ENCODE peak calls at places on chromosomes 16 and 17, in seven cellular contexts. L is trophoblast cell, N is neuronal stem cell, S is IMR-90, H is H9, E is H1, J is mesenchymal stem cell. Z is an unnamed sample.

GRCh38 chr17:4708436-4708835 is 2.0 kb upstream of the ARRB2 start:
- DNase-seq in L (peak; percentile 36), N (no peak), S (no peak), H (peak; percentile 74), E (peak; percentile 64), J (peak; percentile 19), Z (peak; percentile 46)

GRCh38 chr17:72191901-72192300 is 71.1 kb downstream of the SOX9 start:
- DNase-seq in L (no peak), N (no peak), S (no peak), H (no peak), E (no peak), J (no peak), Z (no peak)

GRCh38 chr16:12899529-12900168 is 1.7 kb upstream of the SHISA9 start:
- DNase-seq in L (peak; percentile 12), N (no peak), S (no peak), H (no peak), E (no peak), J (no peak), Z (no peak)

GRCh38 chr17:56213031-56213430 is 59.8 kb downstream of the ANKFN1 start:
- DNase-seq in L (no peak), N (no peak), S (peak; percentile 10), H (no peak), E (no peak), J (no peak), Z (no peak)

GRCh38 chr17:74467221-74467951 is 952 bp downstream of the CD300A start:
- DNase-seq in L (peak; percentile 14), N (no peak), S (no peak), H (peak; percentile 40), E (no peak), J (no peak), Z (no peak)

GRCh38 chr17:46020023-46020735 is 21.1 kb downstream of the STH start:
- DNase-seq in L (peak; percentile 14), N (no peak), S (no peak), H (no peak), E (no peak), J (no peak), Z (no peak)

GRCh38 chr16:6193718-6194117 is 1096.1 kb upstream of the EEF2KMT start:
- DNase-seq in L (peak; percentile 32), N (peak; percentile 72), S (no peak), H (peak; percentile 81), E (peak; percentile 77), J (no peak), Z (peak; percentile 95)

GRCh38 chr17:75588546-75589016 is 981 bp downstream of the MYO15B start:
- DNase-seq in L (no peak), N (peak; percentile 47), S (no peak), H (no peak), E (no peak), J (no peak), Z (no peak)

GRCh38 chr16:86894925-86895324 is 316.6 kb downstream of the FOXL1 start:
- DNase-seq in L (no peak), N (no peak), S (no peak), H (no peak), E (no peak), J (no peak), Z (no peak)

GRCh38 chr17:42142371-42142896 is 12.4 kb downstream of the RAB5C start:
- DNase-seq in L (peak; percentile 95), N (no peak), S (peak; percentile 87), H (no peak), E (no peak), J (peak; percentile 31), Z (no peak)

GRCh38 chr17:77462101-77462500 is 321.3 kb downstream of the SEC14L1 start:
- DNase-seq in L (no peak), N (no peak), S (no peak), H (no peak), E (no peak), J (no peak), Z (no peak)

GRCh38 chr17:66538776-66539175 is 236.4 kb downstream of the PRKCA start:
- DNase-seq in L (no peak), N (no peak), S (no peak), H (no peak), E (no peak), J (no peak), Z (no peak)

GRCh38 chr17:76527430-76528111 is 9.9 kb downstream of the CYGB start:
- DNase-seq in L (peak; percentile 54), N (no peak), S (peak; percentile 80), H (peak; percentile 92), E (peak; percentile 78), J (peak; percentile 94), Z (peak; percentile 90)

GRCh38 chr16:695355-696089 is 5.3 kb upstream of the WDR24 start:
- DNase-seq in L (peak; percentile 57), N (no peak), S (no peak), H (peak; percentile 62), E (peak; percentile 77), J (no peak), Z (no peak)

GRCh38 chr17:57675427-57675826 is 69.7 kb downstream of the CCDC182 start:
- DNase-seq in L (no peak), N (no peak), S (no peak), H (no peak), E (peak; percentile 30), J (no peak), Z (no peak)

GRCh38 chr17:10394201-10394887 is 21.5 kb upstream of the MYH13 start:
- DNase-seq in L (no peak), N (no peak), S (no peak), H (no peak), E (no peak), J (no peak), Z (no peak)

GRCh38 chr16:11097094-11097781 is 152.9 kb downstream of the CLEC16A start:
- DNase-seq in L (no peak), N (no peak), S (no peak), H (no peak), E (no peak), J (no peak), Z (no peak)

GRCh38 chr16:52526429-52526828 is 20.5 kb downstream of the TOX3 start:
- DNase-seq in L (no peak), N (peak; percentile 69), S (no peak), H (no peak), E (no peak), J (no peak), Z (peak; percentile 30)

GRCh38 chr17:78493455-78494188 is 83.6 kb downstream of the DNAH17 start:
- DNase-seq in L (peak; percentile 45), N (no peak), S (no peak), H (no peak), E (no peak), J (no peak), Z (no peak)

DNA sequence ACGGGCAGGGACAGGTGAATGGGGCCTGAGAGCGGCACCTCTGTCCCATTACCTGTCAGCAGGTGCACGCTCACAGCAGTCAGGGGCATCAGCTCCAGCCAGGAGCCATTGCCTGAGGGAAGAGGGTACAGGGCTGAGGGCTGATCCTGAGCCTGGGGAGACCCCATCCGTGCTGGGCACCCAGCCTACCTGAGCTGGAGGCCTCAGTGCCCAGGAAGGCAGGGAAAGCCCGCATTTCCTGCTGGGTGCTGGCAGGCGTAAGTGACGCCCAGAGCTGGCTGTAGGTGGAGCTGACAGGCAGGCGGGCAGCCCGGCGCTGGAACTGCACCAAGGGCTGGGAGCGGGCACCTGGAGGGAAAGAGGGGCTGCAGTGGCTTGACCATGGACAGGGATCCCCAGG is 7.4 kb downstream of the FAM171A2 start:
- DNase-seq in L (no peak), N (no peak), S (no peak), H (no peak), E (no peak), J (no peak), Z (no peak)
- H3K4ac ChIP-seq in L (no peak overlapping the region), N (no peak overlapping the region), S (no peak overlapping the region), H (no peak overlapping the region), E (no peak overlapping the region), J (no peak overlapping the region), Z (no peak overlapping the region)

GRCh38 chr16:83137326-83137770 is 510.6 kb downstream of the CDH13 start:
- DNase-seq in L (no peak), N (peak; percentile 24), S (peak; percentile 83), H (no peak), E (no peak), J (peak; percentile 86), Z (no peak)

GRCh38 chr16:83137894-83138293 is 511.1 kb downstream of the CDH13 start:
- DNase-seq in L (no peak), N (no peak), S (no peak), H (no peak), E (no peak), J (no peak), Z (no peak)

GRCh38 chr16:83136924-83137323 is 510.2 kb downstream of the CDH13 start:
- DNase-seq in L (no peak), N (no peak), S (no peak), H (no peak), E (no peak), J (no peak), Z (no peak)

GRCh38 chr16:83136419-83136818 is 509.6 kb downstream of the CDH13 start:
- DNase-seq in L (no peak), N (no peak), S (no peak), H (no peak), E (no peak), J (no peak), Z (no peak)

DNA sequence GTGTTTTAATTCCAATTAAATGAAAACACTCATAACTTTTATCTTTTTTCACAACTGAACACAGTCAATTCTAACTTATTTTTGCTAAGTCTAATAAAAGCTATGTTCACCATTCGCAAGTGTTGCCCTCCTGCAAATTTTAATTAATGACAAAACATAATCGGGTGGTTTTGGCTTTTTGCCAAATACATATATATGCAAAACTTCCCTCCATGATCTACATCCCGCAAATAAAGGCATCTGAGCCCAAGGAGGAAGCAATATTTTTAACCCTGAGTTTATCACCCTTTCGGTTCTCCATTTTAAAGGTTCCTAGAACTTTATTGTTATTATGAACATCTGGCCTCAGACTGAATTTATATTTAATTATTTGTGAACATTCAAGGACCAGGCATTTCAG is 507.9 kb downstream of the CDH13 start:
- DNase-seq in L (no peak), N (no peak), S (no peak), H (no peak), E (no peak), J (no peak), Z (no peak)
- H3K4me2 ChIP-seq in L (no peak overlapping the region), N (no peak overlapping the region), S (no peak overlapping the region), H (no peak overlapping the region), E (no peak overlapping the region), J (no peak overlapping the region), Z (no peak overlapping the region)

GRCh38 chr17:16117149-16117548 is 98.2 kb downstream of the NCOR1 start:
- DNase-seq in L (no peak), N (no peak), S (no peak), H (no peak), E (no peak), J (no peak), Z (no peak)
- H3K79me1 ChIP-seq in L (no peaks in the 10 kb centered on the region), N (peaks cover 2% of the 10 kb centered on the region), S (peaks cover 17% of the 10 kb centered on the region), H (no peaks in the 10 kb centered on the region), E (no peaks in the 10 kb centered on the region), J (peaks cover 26% of the 10 kb centered on the region), Z (no peaks in the 10 kb centered on the region)

DNA sequence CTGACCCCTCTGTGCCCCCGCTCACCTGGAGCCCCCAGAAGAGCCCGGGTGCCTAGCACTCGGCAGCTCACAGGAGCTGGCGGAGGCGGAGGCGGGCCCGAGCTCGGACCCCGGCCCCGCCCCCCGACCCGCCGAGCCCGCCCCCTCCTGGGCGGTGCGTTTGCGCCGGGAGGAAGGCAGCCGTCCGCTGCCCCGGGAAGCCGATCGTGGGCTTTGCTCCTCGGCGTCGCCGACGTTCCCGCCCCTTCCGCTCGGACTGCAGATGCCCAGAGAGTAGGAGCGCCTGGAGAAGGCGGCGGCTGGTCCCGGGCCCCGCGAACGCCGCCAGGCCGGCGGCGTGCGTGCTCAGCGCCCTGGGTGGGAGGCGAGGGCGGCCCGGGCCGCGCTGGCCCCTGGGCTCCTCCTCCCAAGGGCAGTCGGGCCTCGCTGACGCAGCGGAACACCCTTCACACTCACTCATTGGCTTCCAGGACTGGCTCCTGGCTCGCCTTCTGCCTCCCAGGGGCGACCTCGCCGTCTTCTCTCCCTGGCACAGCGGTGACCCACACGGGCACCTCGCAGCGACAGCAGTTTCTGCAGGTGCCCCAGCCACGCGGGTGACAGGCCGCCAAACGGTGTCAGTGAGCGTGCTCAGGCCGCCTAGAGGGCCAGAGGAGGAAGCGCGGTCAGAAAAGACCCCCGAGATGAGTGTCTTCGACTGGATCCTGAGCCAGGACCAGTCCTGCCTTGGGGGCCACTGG is at the start of gene PLSCR3:
- DNase-seq in L (peak; percentile 80), N (peak; percentile 77), S (peak; percentile 84), H (peak; percentile 96), E (peak; percentile 93), J (peak; percentile 89), Z (peak; percentile 85)
- H3K4ac ChIP-seq in L (peak within 1 kb of the TSS; percentile 66), N (peak within 1 kb of the TSS; percentile 78), S (peak within 1 kb of the TSS; percentile 90), H (no peak within 1 kb of the TSS), E (no peak within 1 kb of the TSS), J (peak within 1 kb of the TSS; percentile 91), Z (peak within 1 kb of the TSS; percentile 39)